ENCODE peak calls at places on chromosomes 6 and 20, in seven cellular contexts. A, N, L, C, S, U and Z are unnamed samples.

GRCh38 chr6:85479221-85479620 is 29.3 kb downstream of the NT5E start:
- DNase-seq in A (no peak), N (no peak), L (peak; percentile 40), C (no peak), S (no peak), U (no peak), Z (no peak)

GRCh38 chr6:47358440-47359225 is 48.9 kb upstream of the TNFRSF21 start:
- DNase-seq in A (no peak), N (no peak), L (no peak), C (no peak), S (no peak), U (no peak), Z (no peak)

GRCh38 chr6:24125980-24126379 is at the start of gene NRSN1:
- DNase-seq in A (no peak), N (no peak), L (no peak), C (no peak), S (peak; percentile 37), U (peak; percentile 8), Z (no peak)

GRCh38 chr6:9623985-9624384 is 790.9 kb downstream of the TFAP2A start:
- DNase-seq in A (no peak), N (no peak), L (peak; percentile 38), C (no peak), S (no peak), U (no peak), Z (no peak)

GRCh38 chr20:43942661-43943285 is 28.1 kb downstream of the TOX2 start:
- DNase-seq in A (no peak), N (no peak), L (peak; percentile 81), C (no peak), S (no peak), U (peak; percentile 77), Z (peak; percentile 76)

GRCh38 chr6:134714679-134715078 is 235.2 kb downstream of the ALDH8A1 start:
- DNase-seq in A (peak; percentile 38), N (no peak), L (no peak), C (peak; percentile 15), S (no peak), U (no peak), Z (no peak)

GRCh38 chr6:119612176-119612870 is 262.8 kb upstream of the MAN1A1 start:
- DNase-seq in A (no peak), N (no peak), L (peak; percentile 65), C (no peak), S (no peak), U (no peak), Z (no peak)

GRCh38 chr6:4776967-4777925 is 1.0 kb downstream of the CDYL start:
- DNase-seq in A (no peak), N (no peak), L (peak; percentile 27), C (peak; percentile 27), S (no peak), U (no peak), Z (peak; percentile 57)

GRCh38 chr20:62183426-62184142 is 756 bp downstream of the MTG2 start:
- DNase-seq in A (no peak), N (no peak), L (no peak), C (no peak), S (no peak), U (no peak), Z (no peak)

GRCh38 chr20:58406422-58407001 is 17.5 kb downstream of the VAPB start:
- DNase-seq in A (no peak), N (no peak), L (no peak), C (no peak), S (no peak), U (peak; percentile 42), Z (no peak)

GRCh38 chr20:4817230-4817671 is 95.5 kb downstream of the PRND start:
- DNase-seq in A (no peak), N (no peak), L (peak; percentile 49), C (no peak), S (no peak), U (peak; percentile 44), Z (no peak)

GRCh38 chr6:155026366-155027045 is 31.4 kb downstream of the TIAM2 start:
- DNase-seq in A (peak; percentile 55), N (no peak), L (peak; percentile 91), C (no peak), S (no peak), U (peak; percentile 90), Z (no peak)

GRCh38 chr6:27575594-27576361 is 102.9 kb upstream of the ZNF184 start:
- DNase-seq in A (no peak), N (no peak), L (no peak), C (no peak), S (no peak), U (no peak), Z (no peak)

DNA sequence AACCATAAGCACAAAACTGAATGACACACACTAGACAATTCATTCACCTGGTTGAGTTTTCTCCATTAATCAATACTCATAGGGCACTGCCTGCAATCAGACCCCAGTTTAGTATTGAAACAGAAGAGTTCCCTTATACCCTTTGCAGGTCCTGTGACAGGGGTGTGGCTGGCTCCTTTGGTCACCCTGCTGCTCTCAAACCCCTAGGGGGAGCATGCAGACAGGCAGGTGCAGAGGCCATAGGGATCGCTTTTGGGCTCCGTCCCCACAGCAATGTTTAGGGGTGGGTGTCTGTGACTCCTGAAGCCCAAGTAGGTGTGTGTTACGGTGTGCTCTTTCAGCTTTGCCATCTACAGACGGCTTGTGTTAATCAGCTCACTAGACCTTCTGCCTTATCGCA is 210.4 kb downstream of the CENPW start:
- DNase-seq in A (no peak), N (no peak), L (no peak), C (no peak), S (no peak), U (no peak), Z (no peak)
- TF ChIP-seq CTCF in A (peak; percentile 20), N (no peak), L (no peak), C (peak; percentile 54), S (peak; percentile 23), U (no peak), Z (no peak)

DNA sequence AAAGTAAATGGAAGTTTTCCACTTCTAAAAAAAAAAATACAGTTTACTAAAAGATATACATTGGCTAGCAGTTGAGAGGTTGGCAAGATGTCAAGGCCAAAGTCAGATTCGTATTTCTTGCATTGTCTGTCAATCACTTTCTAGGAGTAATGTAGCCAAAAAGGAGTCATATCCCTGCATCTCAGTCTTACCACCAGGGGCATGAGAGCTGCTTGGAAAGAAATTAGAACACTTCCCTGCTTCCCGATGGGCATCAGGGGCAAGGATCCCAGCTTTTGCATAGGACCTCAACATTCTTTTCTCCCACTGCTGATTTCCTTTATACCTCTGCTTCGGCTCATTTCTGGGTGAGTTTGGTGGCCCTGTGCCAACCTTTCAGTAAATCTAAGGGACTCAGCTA is 581.0 kb upstream of the MAP3K7 start:
- DNase-seq in A (no peak), N (no peak), L (no peak), C (no peak), S (no peak), U (no peak), Z (no peak)
- TF ChIP-seq CTCF in A (no peak), N (no peak), L (no peak), C (peak; percentile 29), S (peak; percentile 48), U (peak; percentile 19), Z (no peak)

GRCh38 chr6:36678488-36679042 is at the start of gene CDKN1A:
- DNase-seq in A (no peak), N (peak; percentile 92), L (peak; percentile 97), C (peak; percentile 69), S (peak; percentile 64), U (peak; percentile 83), Z (peak; percentile 89)

GRCh38 chr6:36677059-36677749 is 1.3 kb upstream of the CDKN1A start:
- DNase-seq in A (no peak), N (no peak), L (peak; percentile 62), C (no peak), S (no peak), U (no peak), Z (no peak)

GRCh38 chr6:36676142-36677058 is 2.1 kb upstream of the CDKN1A start:
- DNase-seq in A (no peak), N (no peak), L (peak; percentile 75), C (no peak), S (no peak), U (peak; percentile 53), Z (no peak)

GRCh38 chr6:36679043-36679821 is 718 bp downstream of the CDKN1A start:
- DNase-seq in A (no peak), N (peak; percentile 74), L (peak; percentile 59), C (no peak), S (peak; percentile 24), U (no peak), Z (no peak)

DNA sequence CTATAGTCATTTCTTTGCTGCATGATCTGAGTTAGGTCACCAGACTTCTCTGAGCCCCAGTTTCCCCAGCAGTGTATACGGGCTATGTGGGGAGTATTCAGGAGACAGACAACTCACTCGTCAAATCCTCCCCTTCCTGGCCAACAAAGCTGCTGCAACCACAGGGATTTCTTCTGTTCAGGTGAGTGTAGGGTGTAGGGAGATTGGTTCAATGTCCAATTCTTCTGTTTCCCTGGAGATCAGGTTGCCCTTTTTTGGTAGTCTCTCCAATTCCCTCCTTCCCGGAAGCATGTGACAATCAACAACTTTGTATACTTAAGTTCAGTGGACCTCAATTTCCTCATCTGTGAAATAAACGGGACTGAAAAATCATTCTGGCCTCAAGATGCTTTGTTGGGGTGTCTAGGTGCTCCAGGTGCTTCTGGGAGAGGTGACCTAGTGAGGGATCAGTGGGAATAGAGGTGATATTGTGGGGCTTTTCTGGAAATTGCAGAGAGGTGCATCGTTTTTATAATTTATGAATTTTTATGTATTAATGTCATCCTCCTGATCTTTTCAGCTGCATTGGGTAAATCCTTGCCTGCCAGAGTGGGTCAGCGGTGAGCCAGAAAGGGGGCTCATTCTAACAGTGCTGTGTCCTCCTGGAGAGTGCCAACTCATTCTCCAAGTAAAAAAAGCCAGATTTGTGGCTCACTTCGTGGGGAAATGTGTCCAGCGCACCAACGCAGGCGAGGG is 594 bp upstream of the CDKN1A start:
- DNase-seq in A (no peak), N (no peak), L (no peak), C (no peak), S (no peak), U (no peak), Z (no peak)
- TF ChIP-seq CTCF in A (no peak), N (no peak), L (no peak), C (no peak), S (no peak), U (no peak), Z (no peak)

DNA sequence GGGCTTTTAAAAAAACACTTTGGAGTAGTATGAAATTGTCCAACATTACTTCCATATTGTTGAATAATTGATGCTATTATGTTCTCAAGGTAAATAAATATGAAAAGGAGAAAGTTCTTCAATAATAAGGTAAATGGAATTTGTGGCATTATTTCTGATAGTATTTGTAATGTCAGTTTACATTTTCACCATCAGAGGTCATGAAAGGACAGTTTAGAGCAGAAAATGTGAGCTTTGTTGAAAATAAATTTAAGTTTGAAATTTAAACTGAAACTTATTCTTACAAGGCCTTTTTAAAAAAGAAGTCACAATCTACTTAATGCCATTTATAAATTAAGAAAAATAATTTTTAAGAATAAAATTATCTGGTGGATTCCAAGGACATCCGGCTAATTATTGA is 15.8 kb upstream of the CEP162 start:
- DNase-seq in A (no peak), N (no peak), L (peak; percentile 18), C (no peak), S (no peak), U (no peak), Z (no peak)
- TF ChIP-seq CTCF in A (no peak), N (no peak), L (peak; percentile 55), C (no peak), S (peak; percentile 27), U (no peak), Z (no peak)

GRCh38 chr6:35568967-35569606 is 56.4 kb upstream of the TULP1 start:
- DNase-seq in A (no peak), N (peak; percentile 51), L (no peak), C (no peak), S (no peak), U (no peak), Z (peak; percentile 43)
- TF ChIP-seq CTCF in A (peak; percentile 59), N (peak; percentile 45), L (peak; percentile 28), C (peak; percentile 35), S (peak; percentile 25), U (peak; percentile 9), Z (peak; percentile 33)

GRCh38 chr6:84284428-84285033 is 57.1 kb upstream of the CEP162 start:
- DNase-seq in A (no peak), N (no peak), L (no peak), C (no peak), S (no peak), U (no peak), Z (peak; percentile 20)
- TF ChIP-seq CTCF in A (peak; percentile 35), N (no peak), L (peak; percentile 25), C (peak; percentile 70), S (peak; percentile 66), U (no peak), Z (peak; percentile 57)